ENCODE peak calls at places on chromosomes 4 and X, in four cellular contexts. One of them, this sample, is unnamed.

GRCh38 chrX:46376246-46376885 is 168.9 kb downstream of the ZNF674 start:
- DNase-seq in HepG2: peak; percentile 57
- DNase-seq in A549: peak; percentile 85
- DNase-seq in H1: no peak
- DNase-seq in this sample: peak; percentile 48

GRCh38 chr4:24956091-24956490 is 43.2 kb upstream of the CCDC149 start:
- DNase-seq in A549: no peak
- DNase-seq in HepG2: no peak
- DNase-seq in H1: no peak
- DNase-seq in this sample: no peak

GRCh38 chrX:46444011-46444410 is 101.2 kb downstream of the ZNF674 start:
- DNase-seq in H1: no peak
- DNase-seq in A549: peak; percentile 34
- DNase-seq in HepG2: peak; percentile 40
- DNase-seq in this sample: peak; percentile 89

GRCh38 chr4:36255575-36255974 is 11.3 kb upstream of the ARAP2 start:
- DNase-seq in HepG2: no peak
- DNase-seq in H1: no peak
- DNase-seq in A549: no peak
- DNase-seq in this sample: no peak

GRCh38 chr4:532588-533317 is 33.7 kb downstream of the PIGG start:
- DNase-seq in HepG2: no peak
- DNase-seq in A549: peak; percentile 19
- DNase-seq in H1: no peak
- DNase-seq in this sample: no peak

GRCh38 chr4:20044936-20045335 is 206.8 kb upstream of the SLIT2 start:
- DNase-seq in HepG2: no peak
- DNase-seq in H1: no peak
- DNase-seq in A549: no peak
- DNase-seq in this sample: no peak

GRCh38 chr4:108072300-108072699 is 82.6 kb downstream of the HADH start:
- DNase-seq in H1: no peak
- DNase-seq in HepG2: no peak
- DNase-seq in A549: no peak
- DNase-seq in this sample: no peak

GRCh38 chr4:177177446-177178160 is 132.1 kb upstream of the NEIL3 start:
- DNase-seq in H1: no peak
- DNase-seq in HepG2: no peak
- DNase-seq in A549: no peak
- DNase-seq in this sample: peak; percentile 89

GRCh38 chr4:163191999-163192398 is 25.3 kb upstream of the NAF1 start:
- DNase-seq in A549: peak; percentile 3
- DNase-seq in HepG2: peak; percentile 26
- DNase-seq in H1: no peak
- DNase-seq in this sample: peak; percentile 39

GRCh38 chr4:156560701-156561100 is 410.9 kb downstream of the PDGFC start:
- DNase-seq in HepG2: no peak
- DNase-seq in A549: no peak
- DNase-seq in H1: no peak
- DNase-seq in this sample: peak; percentile 52

GRCh38 chr4:71857713-71858451 is 74.0 kb upstream of the GC start:
- DNase-seq in A549: no peak
- DNase-seq in HepG2: no peak
- DNase-seq in H1: peak; percentile 88
- DNase-seq in this sample: no peak

GRCh38 chrX:79147477-79147876 is 3.0 kb downstream of the GPR174 start:
- DNase-seq in H1: no peak
- DNase-seq in A549: no peak
- DNase-seq in HepG2: no peak
- DNase-seq in this sample: no peak

GRCh38 chrX:101377542-101377941 is 8.4 kb downstream of the BTK start:
- DNase-seq in A549: no peak
- DNase-seq in H1: no peak
- DNase-seq in HepG2: no peak
- DNase-seq in this sample: no peak
- TF ChIP-seq RFX5 in A549: no peak
- TF ChIP-seq RFX5 in H1: no peak
- TF ChIP-seq RFX5 in HepG2: no peak
- TF ChIP-seq RFX5 in this sample: no peak

DNA sequence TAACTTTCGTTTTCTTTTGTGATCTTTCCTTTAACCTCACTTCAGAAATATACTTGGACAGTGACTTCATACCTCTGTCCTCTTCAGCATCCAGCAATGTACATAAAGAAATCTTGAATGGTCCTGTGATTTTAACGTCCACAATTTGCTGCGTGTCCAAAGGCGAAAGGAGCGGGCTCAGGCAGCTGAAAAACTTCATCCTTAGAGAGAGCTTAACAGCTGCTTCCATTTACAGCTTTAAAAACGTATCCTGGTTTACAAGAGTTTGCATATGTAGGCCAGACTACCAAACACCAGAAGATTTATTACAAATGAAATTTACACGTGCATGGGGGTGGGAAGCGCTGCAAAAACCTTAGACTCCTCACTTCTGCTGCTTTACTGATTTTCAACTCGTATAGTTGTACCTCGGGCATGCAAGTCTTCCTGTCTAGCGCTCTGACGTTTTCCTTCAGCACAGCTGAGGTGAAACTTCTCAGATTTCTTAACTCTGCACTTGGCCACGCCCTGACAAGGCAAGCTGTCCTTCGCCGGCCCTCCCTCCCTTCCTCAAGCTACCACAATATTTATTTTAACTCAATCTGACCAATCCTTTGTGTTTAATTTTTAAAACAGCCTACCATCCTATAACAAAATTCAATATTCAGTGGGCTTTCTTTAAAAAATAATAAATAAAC is 406.4 kb downstream of the FAM47A start:
- DNase-seq in HepG2: no peak
- DNase-seq in A549: peak; percentile 7
- DNase-seq in H1: no peak
- DNase-seq in this sample: no peak
- TF ChIP-seq RFX5 in HepG2: no peak
- TF ChIP-seq RFX5 in A549: no peak
- TF ChIP-seq RFX5 in H1: no peak
- TF ChIP-seq RFX5 in this sample: no peak

DNA sequence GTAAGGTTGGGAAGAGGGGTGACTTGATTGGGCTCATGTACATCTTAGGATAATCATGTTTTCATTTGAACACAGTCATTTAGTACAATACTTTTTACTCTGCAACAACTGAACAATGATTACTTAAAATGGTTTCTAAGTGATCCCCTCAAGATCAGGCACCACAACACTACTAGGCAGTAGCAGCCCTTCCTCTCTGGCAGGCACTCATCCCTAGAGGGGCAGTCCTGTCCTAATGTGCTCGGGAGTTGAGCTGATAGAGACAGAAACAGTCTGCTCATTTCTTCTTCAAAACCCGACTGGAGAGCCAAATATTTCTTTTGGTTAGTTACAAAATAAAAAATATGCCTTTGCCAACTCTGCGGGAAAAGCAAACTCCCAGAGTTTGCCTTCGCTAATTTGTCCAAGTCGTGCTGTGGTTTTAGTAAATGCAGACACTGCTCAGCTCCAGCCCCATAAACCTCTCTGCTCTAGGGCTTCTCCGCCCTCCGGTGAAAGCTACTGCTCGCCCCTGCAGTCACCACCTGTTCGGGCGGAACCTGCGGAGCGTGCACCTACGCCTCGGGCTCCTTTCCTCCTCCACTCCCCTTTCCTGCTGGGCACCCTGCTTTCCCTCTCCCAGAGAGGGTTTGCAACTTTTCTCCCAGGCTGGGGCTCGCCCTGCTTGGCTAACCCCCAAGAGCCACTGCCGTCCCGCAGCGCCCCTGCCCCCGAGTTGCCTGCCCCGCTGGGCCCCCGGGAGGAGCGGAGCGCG is 524 bp upstream of the NPNT start:
- DNase-seq in H1: no peak
- DNase-seq in HepG2: no peak
- DNase-seq in A549: no peak
- DNase-seq in this sample: no peak
- TF ChIP-seq RFX5 in H1: no peak
- TF ChIP-seq RFX5 in HepG2: no peak
- TF ChIP-seq RFX5 in A549: no peak
- TF ChIP-seq RFX5 in this sample: no peak

DNA sequence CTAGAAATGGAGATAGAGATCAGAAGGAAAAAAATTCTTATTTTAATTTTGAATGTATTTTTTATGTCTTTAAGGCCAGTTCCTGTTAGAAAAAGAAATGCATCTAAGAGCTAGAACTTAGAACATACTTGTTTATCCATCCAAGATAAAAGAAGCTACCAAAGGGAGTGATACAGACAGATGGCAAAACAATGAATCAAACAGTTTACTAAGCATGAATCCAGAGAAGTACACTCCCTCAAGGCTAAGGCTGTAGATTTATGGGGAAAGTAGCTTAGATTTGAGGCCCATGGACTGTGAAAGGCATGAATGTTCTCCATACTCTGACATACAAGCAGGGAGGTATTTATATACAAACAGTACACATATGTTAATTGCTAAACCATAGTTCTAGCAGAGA is 255.3 kb upstream of the NRK start:
- DNase-seq in A549: no peak
- DNase-seq in H1: no peak
- DNase-seq in HepG2: no peak
- DNase-seq in this sample: no peak
- TF ChIP-seq RFX5 in A549: no peak
- TF ChIP-seq RFX5 in H1: no peak
- TF ChIP-seq RFX5 in HepG2: no peak
- TF ChIP-seq RFX5 in this sample: no peak

GRCh38 chrX:6313356-6313755 is 84.7 kb upstream of the NLGN4X start:
- DNase-seq in H1: no peak
- DNase-seq in A549: no peak
- DNase-seq in HepG2: no peak
- DNase-seq in this sample: no peak
- TF ChIP-seq RFX5 in H1: no peak
- TF ChIP-seq RFX5 in A549: no peak
- TF ChIP-seq RFX5 in HepG2: no peak
- TF ChIP-seq RFX5 in this sample: no peak

GRCh38 chr4:6069845-6070709 is 51.8 kb upstream of the C4orf50 start:
- DNase-seq in HepG2: no peak
- DNase-seq in H1: no peak
- DNase-seq in A549: no peak
- DNase-seq in this sample: no peak

GRCh38 chr4:6076391-6076790 is 58.2 kb upstream of the C4orf50 start:
- DNase-seq in A549: no peak
- DNase-seq in HepG2: no peak
- DNase-seq in H1: no peak
- DNase-seq in this sample: no peak

GRCh38 chr4:6074723-6075122 is 56.5 kb upstream of the C4orf50 start:
- DNase-seq in H1: no peak
- DNase-seq in A549: no peak
- DNase-seq in HepG2: no peak
- DNase-seq in this sample: no peak

GRCh38 chr4:6071191-6071958 is 53.1 kb upstream of the C4orf50 start:
- DNase-seq in HepG2: no peak
- DNase-seq in A549: no peak
- DNase-seq in H1: no peak
- DNase-seq in this sample: no peak

GRCh38 chr4:6071959-6072720 is 53.9 kb upstream of the C4orf50 start:
- DNase-seq in HepG2: no peak
- DNase-seq in A549: no peak
- DNase-seq in H1: no peak
- DNase-seq in this sample: no peak
- TF ChIP-seq RFX5 in HepG2: no peak
- TF ChIP-seq RFX5 in A549: no peak
- TF ChIP-seq RFX5 in H1: no peak
- TF ChIP-seq RFX5 in this sample: no peak

DNA sequence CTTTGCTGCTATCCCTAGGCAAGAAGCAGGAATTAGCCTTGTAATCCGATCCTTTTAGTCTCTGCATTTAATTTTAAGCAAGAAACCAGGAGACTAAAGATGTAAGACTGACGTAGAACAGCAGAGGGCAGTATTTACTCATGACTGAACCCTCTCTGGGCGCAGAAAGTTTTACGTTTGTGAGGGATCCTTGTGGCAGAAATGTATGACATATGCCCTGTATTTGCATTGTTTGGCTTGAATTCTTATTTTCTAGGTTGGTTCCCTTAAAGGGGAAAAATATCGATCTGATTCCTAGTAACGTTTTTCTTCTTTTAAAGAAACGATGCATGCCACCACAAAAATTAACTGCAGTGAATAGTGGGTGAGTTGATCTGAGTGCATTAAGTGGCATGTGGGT is 1.3 kb upstream of the FAT4 start:
- DNase-seq in H1: no peak
- DNase-seq in A549: peak; percentile 78
- DNase-seq in HepG2: peak; percentile 83
- DNase-seq in this sample: peak; percentile 94
- TF ChIP-seq RFX5 in H1: no peak
- TF ChIP-seq RFX5 in A549: no peak
- TF ChIP-seq RFX5 in HepG2: no peak
- TF ChIP-seq RFX5 in this sample: no peak

GRCh38 chr4:165385124-165385523 is 6.3 kb downstream of the CPE start:
- DNase-seq in HepG2: no peak
- DNase-seq in A549: no peak
- DNase-seq in H1: no peak
- DNase-seq in this sample: no peak

GRCh38 chr4:165382640-165383039 is 3.8 kb downstream of the CPE start:
- DNase-seq in A549: no peak
- DNase-seq in HepG2: no peak
- DNase-seq in H1: no peak
- DNase-seq in this sample: no peak

GRCh38 chr4:165384608-165385007 is 5.8 kb downstream of the CPE start:
- DNase-seq in HepG2: peak; percentile 23
- DNase-seq in A549: no peak
- DNase-seq in H1: no peak
- DNase-seq in this sample: peak; percentile 11

GRCh38 chr4:165384186-165384585 is 5.4 kb downstream of the CPE start:
- DNase-seq in A549: no peak
- DNase-seq in HepG2: no peak
- DNase-seq in H1: no peak
- DNase-seq in this sample: no peak

GRCh38 chr4:165383757-165384156 is 4.9 kb downstream of the CPE start:
- DNase-seq in A549: no peak
- DNase-seq in H1: no peak
- DNase-seq in HepG2: no peak
- DNase-seq in this sample: no peak
- TF ChIP-seq RFX5 in A549: no peak
- TF ChIP-seq RFX5 in H1: no peak
- TF ChIP-seq RFX5 in HepG2: no peak
- TF ChIP-seq RFX5 in this sample: no peak

GRCh38 chr4:139917896-139918295 is 236.1 kb downstream of the MAML3 start:
- DNase-seq in H1: no peak
- DNase-seq in A549: no peak
- DNase-seq in HepG2: no peak
- DNase-seq in this sample: no peak
- TF ChIP-seq RFX5 in H1: no peak
- TF ChIP-seq RFX5 in A549: no peak
- TF ChIP-seq RFX5 in HepG2: no peak
- TF ChIP-seq RFX5 in this sample: no peak